ENCODE peak calls at places on chromosome 6, in four cellular contexts. One of them, this sample, is unnamed.

GRCh38 chr6:121917263-121917829 is 481.9 kb downstream of the GJA1 start:
- DNase-seq in psoas muscle: no peak
- DNase-seq in HFFc6: no peak
- DNase-seq in neural crest cell: no peak
- DNase-seq in this sample: no peak

GRCh38 chr6:85404497-85405174 is 45.2 kb upstream of the NT5E start:
- DNase-seq in psoas muscle: no peak
- DNase-seq in HFFc6: peak; percentile 96
- DNase-seq in neural crest cell: no peak
- DNase-seq in this sample: no peak

GRCh38 chr6:32200711-32201475 is 8.4 kb upstream of the GPSM3 start:
- DNase-seq in psoas muscle: no peak
- DNase-seq in HFFc6: no peak
- DNase-seq in neural crest cell: no peak
- DNase-seq in this sample: no peak

GRCh38 chr6:41741625-41742490 is 5.3 kb downstream of the PGC start:
- DNase-seq in psoas muscle: no peak
- DNase-seq in HFFc6: no peak
- DNase-seq in neural crest cell: no peak
- DNase-seq in this sample: no peak

GRCh38 chr6:166814386-166814785 is 142.0 kb downstream of the RNASET2 start:
- DNase-seq in psoas muscle: no peak
- DNase-seq in HFFc6: no peak
- DNase-seq in neural crest cell: no peak
- DNase-seq in this sample: no peak

GRCh38 chr6:71967436-71967835 is 81.1 kb downstream of the RIMS1 start:
- DNase-seq in psoas muscle: no peak
- DNase-seq in HFFc6: peak; percentile 75
- DNase-seq in neural crest cell: no peak
- DNase-seq in this sample: no peak

GRCh38 chr6:127051571-127052260 is 66.8 kb upstream of the RSPO3 start:
- DNase-seq in psoas muscle: no peak
- DNase-seq in HFFc6: peak; percentile 87
- DNase-seq in neural crest cell: no peak
- DNase-seq in this sample: no peak

GRCh38 chr6:117536317-117536716 is 53.8 kb downstream of the DCBLD1 start:
- DNase-seq in psoas muscle: no peak
- DNase-seq in HFFc6: no peak
- DNase-seq in neural crest cell: no peak
- DNase-seq in this sample: no peak

GRCh38 chr6:75145976-75146375 is 59.9 kb downstream of the COL12A1 start:
- DNase-seq in psoas muscle: no peak
- DNase-seq in HFFc6: no peak
- DNase-seq in neural crest cell: no peak
- DNase-seq in this sample: no peak

GRCh38 chr6:27608916-27609883 is 136.3 kb upstream of the ZNF184 start:
- DNase-seq in psoas muscle: no peak
- DNase-seq in HFFc6: peak; percentile 85
- DNase-seq in neural crest cell: no peak
- DNase-seq in this sample: no peak

GRCh38 chr6:89797317-89797716 is 22.3 kb downstream of the MDN1 start:
- DNase-seq in psoas muscle: peak; percentile 47
- DNase-seq in HFFc6: no peak
- DNase-seq in neural crest cell: no peak
- DNase-seq in this sample: no peak

GRCh38 chr6:156992396-156992795 is 215.2 kb downstream of the ARID1B start:
- DNase-seq in psoas muscle: no peak
- DNase-seq in HFFc6: no peak
- DNase-seq in neural crest cell: no peak
- DNase-seq in this sample: no peak

GRCh38 chr6:140009286-140009685 is 634.8 kb upstream of the CITED2 start:
- DNase-seq in psoas muscle: no peak
- DNase-seq in HFFc6: no peak
- DNase-seq in neural crest cell: no peak
- DNase-seq in this sample: no peak

GRCh38 chr6:144568241-144568640 is 283.1 kb downstream of the UTRN start:
- DNase-seq in psoas muscle: no peak
- DNase-seq in HFFc6: no peak
- DNase-seq in neural crest cell: no peak
- DNase-seq in this sample: no peak

GRCh38 chr6:25369450-25370086 is 90.4 kb downstream of the CARMIL1 start:
- DNase-seq in psoas muscle: no peak
- DNase-seq in HFFc6: no peak
- DNase-seq in neural crest cell: no peak
- DNase-seq in this sample: no peak

GRCh38 chr6:29589423-29590048 is 4.6 kb downstream of the OR2H2 start:
- DNase-seq in psoas muscle: no peak
- DNase-seq in HFFc6: peak; percentile 29
- DNase-seq in neural crest cell: peak; percentile 57
- DNase-seq in this sample: peak; percentile 59

GRCh38 chr6:43790031-43790430 is 20.0 kb downstream of the VEGFA start:
- DNase-seq in psoas muscle: peak; percentile 78
- DNase-seq in HFFc6: no peak
- DNase-seq in neural crest cell: no peak
- DNase-seq in this sample: no peak

GRCh38 chr6:109978174-109979032 is at the start of gene GPR6:
- DNase-seq in psoas muscle: peak; percentile 48
- DNase-seq in HFFc6: no peak
- DNase-seq in neural crest cell: peak; percentile 93
- DNase-seq in this sample: peak; percentile 81

GRCh38 chr6:14372738-14373484 is 255.3 kb downstream of the CD83 start:
- DNase-seq in psoas muscle: no peak
- DNase-seq in HFFc6: no peak
- DNase-seq in neural crest cell: no peak
- DNase-seq in this sample: no peak

GRCh38 chr6:20367716-20368485 is 33.8 kb upstream of the E2F3 start:
- DNase-seq in psoas muscle: no peak
- DNase-seq in HFFc6: no peak
- DNase-seq in neural crest cell: no peak
- DNase-seq in this sample: no peak

GRCh38 chr6:156883497-156884252 is 106.5 kb downstream of the ARID1B start:
- DNase-seq in psoas muscle: no peak
- DNase-seq in HFFc6: no peak
- DNase-seq in neural crest cell: no peak
- DNase-seq in this sample: no peak

GRCh38 chr6:162153120-162153519 is 574.4 kb downstream of the PRKN start:
- DNase-seq in psoas muscle: no peak
- DNase-seq in HFFc6: no peak
- DNase-seq in neural crest cell: no peak
- DNase-seq in this sample: no peak

GRCh38 chr6:152146385-152146784 is 338.9 kb downstream of the ESR1 start:
- DNase-seq in psoas muscle: no peak
- DNase-seq in HFFc6: peak; percentile 82
- DNase-seq in neural crest cell: no peak
- DNase-seq in this sample: no peak

GRCh38 chr6:25448965-25449538 is 169.9 kb downstream of the CARMIL1 start:
- DNase-seq in psoas muscle: no peak
- DNase-seq in HFFc6: no peak
- DNase-seq in neural crest cell: no peak
- DNase-seq in this sample: no peak

GRCh38 chr6:109028439-109028838 is 66.2 kb downstream of the SESN1 start:
- DNase-seq in psoas muscle: no peak
- DNase-seq in HFFc6: no peak
- DNase-seq in neural crest cell: no peak
- DNase-seq in this sample: no peak

GRCh38 chr6:144528605-144529425 is 243.7 kb downstream of the UTRN start:
- DNase-seq in psoas muscle: no peak
- DNase-seq in HFFc6: no peak
- DNase-seq in neural crest cell: no peak
- DNase-seq in this sample: no peak

GRCh38 chr6:85544776-85545175 is 48.9 kb downstream of the SNX14 start:
- DNase-seq in psoas muscle: no peak
- DNase-seq in HFFc6: peak; percentile 38
- DNase-seq in neural crest cell: no peak
- DNase-seq in this sample: no peak

GRCh38 chr6:130913119-130913518 is 85.9 kb downstream of the SMLR1 start:
- DNase-seq in psoas muscle: no peak
- DNase-seq in HFFc6: no peak
- DNase-seq in neural crest cell: no peak
- DNase-seq in this sample: no peak

GRCh38 chr6:85866373-85866740 is 223.7 kb upstream of the SYNCRIP start:
- DNase-seq in psoas muscle: no peak
- DNase-seq in HFFc6: no peak
- DNase-seq in neural crest cell: no peak
- DNase-seq in this sample: no peak

GRCh38 chr6:2110504-2110903 is 134.9 kb downstream of the GMDS start:
- DNase-seq in psoas muscle: no peak
- DNase-seq in HFFc6: no peak
- DNase-seq in neural crest cell: no peak
- DNase-seq in this sample: no peak

GRCh38 chr6:138109042-138109997 is 2.1 kb upstream of the PERP start:
- DNase-seq in psoas muscle: peak; percentile 50
- DNase-seq in HFFc6: peak; percentile 52
- DNase-seq in neural crest cell: peak; percentile 72
- DNase-seq in this sample: peak; percentile 33

GRCh38 chr6:145169726-145170125 is 565.6 kb downstream of the EPM2A start:
- DNase-seq in psoas muscle: no peak
- DNase-seq in HFFc6: no peak
- DNase-seq in neural crest cell: no peak
- DNase-seq in this sample: no peak

GRCh38 chr6:144319193-144319592 is 34.1 kb downstream of the UTRN start:
- DNase-seq in psoas muscle: no peak
- DNase-seq in HFFc6: no peak
- DNase-seq in neural crest cell: no peak
- DNase-seq in this sample: no peak

GRCh38 chr6:22145823-22146379 is 150.9 kb downstream of the PRL start:
- DNase-seq in psoas muscle: no peak
- DNase-seq in HFFc6: peak; percentile 61
- DNase-seq in neural crest cell: no peak
- DNase-seq in this sample: no peak
- TF ChIP-seq CTCF in psoas muscle: no peak
- TF ChIP-seq CTCF in HFFc6: no peak
- TF ChIP-seq CTCF in neural crest cell: no peak
- TF ChIP-seq CTCF in this sample: no peak

GRCh38 chr6:11044712-11045167 is 635 bp upstream of the ELOVL2 start:
- DNase-seq in psoas muscle: no peak
- DNase-seq in HFFc6: no peak
- DNase-seq in neural crest cell: no peak
- DNase-seq in this sample: no peak
- TF ChIP-seq CTCF in psoas muscle: no peak
- TF ChIP-seq CTCF in HFFc6: peak; percentile 5
- TF ChIP-seq CTCF in neural crest cell: no peak
- TF ChIP-seq CTCF in this sample: no peak

GRCh38 chr6:111872521-111873177 is 603 bp downstream of the FYN start:
- DNase-seq in psoas muscle: peak; percentile 45
- DNase-seq in HFFc6: peak; percentile 9
- DNase-seq in neural crest cell: peak; percentile 37
- DNase-seq in this sample: peak; percentile 59
- TF ChIP-seq CTCF in psoas muscle: no peak
- TF ChIP-seq CTCF in HFFc6: peak; percentile 22
- TF ChIP-seq CTCF in neural crest cell: no peak
- TF ChIP-seq CTCF in this sample: no peak

DNA sequence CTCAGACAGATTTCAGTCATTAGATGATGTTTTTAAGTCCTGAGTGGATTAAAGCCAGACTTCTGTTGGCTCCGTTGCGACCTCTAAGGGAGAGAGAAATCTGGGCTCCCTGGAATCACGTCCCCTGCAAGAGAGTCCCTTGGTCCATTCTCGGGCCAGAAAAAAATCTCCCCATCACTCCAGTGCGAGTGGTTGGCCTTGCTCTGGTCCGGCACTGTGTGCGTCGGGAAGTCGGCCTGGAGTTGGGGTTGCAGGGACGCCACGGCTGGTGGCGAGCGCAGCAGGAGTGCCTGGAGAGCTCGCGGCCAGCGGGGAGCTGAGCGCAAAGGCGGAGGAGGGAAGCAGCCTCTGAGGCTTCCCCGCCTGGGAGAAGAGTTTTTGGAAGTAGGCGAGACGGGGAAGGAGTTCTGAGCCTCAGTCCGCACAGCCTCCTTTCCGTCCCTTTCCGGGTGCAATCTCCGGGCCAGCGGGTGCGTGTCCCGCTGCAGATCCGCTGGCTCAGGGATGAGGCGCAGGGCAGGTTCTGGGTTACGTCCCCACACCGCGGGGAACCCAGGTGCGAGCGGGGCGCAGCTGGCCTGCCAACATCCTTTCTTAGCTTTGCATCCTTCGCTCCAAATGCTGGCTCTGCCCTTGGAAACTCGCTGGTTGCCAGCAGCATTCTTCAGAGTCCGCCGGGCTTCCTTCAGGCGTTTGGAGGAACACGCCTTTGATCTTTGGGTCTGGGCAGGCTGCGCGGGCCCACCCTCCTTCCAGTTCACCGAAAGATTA is 6.8 kb downstream of the TCF21 start:
- DNase-seq in psoas muscle: peak; percentile 40
- DNase-seq in HFFc6: no peak
- DNase-seq in neural crest cell: no peak
- DNase-seq in this sample: no peak
- TF ChIP-seq CTCF in psoas muscle: no peak
- TF ChIP-seq CTCF in HFFc6: no peak
- TF ChIP-seq CTCF in neural crest cell: no peak
- TF ChIP-seq CTCF in this sample: no peak

DNA sequence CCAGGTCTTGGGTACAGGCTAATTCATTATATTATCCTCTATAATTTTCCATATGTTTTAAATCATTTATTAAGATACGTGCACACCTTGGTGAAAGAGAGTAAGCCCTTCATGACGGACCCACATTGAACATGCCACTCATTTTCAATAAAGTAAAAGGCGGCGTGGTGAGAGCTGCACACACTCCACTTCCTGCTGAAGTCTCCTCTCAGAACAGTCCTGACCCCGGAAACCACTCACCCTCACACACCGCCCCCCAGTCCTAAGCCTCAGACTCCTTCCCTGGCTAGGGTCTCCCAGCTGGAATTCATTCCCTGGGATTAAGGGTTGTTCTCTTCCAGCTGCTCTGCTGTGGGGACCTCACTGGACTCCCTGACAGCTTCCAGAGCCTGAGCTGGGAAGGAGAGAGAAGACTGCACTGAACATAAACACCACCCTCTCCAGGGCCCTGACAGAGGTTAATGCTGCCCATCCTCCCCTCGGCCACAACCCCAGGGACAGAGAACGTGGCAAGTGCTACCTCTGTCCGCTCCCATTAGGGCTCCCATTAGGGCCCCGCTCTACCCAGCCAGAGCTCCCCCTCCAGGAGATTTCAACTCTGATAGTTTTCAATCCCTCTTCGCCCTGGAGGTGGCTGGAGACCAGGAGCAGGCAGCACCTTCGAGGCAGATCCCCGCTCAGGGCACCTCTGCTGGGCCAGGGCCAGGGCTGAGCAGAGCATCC is 24.8 kb downstream of the GRM4 start:
- DNase-seq in psoas muscle: no peak
- DNase-seq in HFFc6: no peak
- DNase-seq in neural crest cell: no peak
- DNase-seq in this sample: no peak
- TF ChIP-seq CTCF in psoas muscle: no peak
- TF ChIP-seq CTCF in HFFc6: no peak
- TF ChIP-seq CTCF in neural crest cell: no peak
- TF ChIP-seq CTCF in this sample: no peak

GRCh38 chr6:80543598-80544181 is 437.2 kb downstream of the BCKDHB start:
- DNase-seq in psoas muscle: no peak
- DNase-seq in HFFc6: peak; percentile 72
- DNase-seq in neural crest cell: no peak
- DNase-seq in this sample: no peak
- TF ChIP-seq CTCF in psoas muscle: no peak
- TF ChIP-seq CTCF in HFFc6: peak; percentile 58
- TF ChIP-seq CTCF in neural crest cell: no peak
- TF ChIP-seq CTCF in this sample: no peak

This sample was measured in mesothelial cell of epicardium.